ENCODE peak calls at places on chromosomes 6 and 20, in six cellular contexts. S is body of pancreas, U is heart left ventricle, G is foreskin fibroblast, J is activated B cell treated with CpG ODN at 0.5 μM for 24 hours, F is upper lobe of left lung. A is an unnamed sample.

GRCh38 chr6:105402981-105403935 is at the start of gene PREP:
- DNase-seq in S (peak; percentile 87), U (peak; percentile 90), G (peak; percentile 87), J (peak; percentile 85), F (peak; percentile 98), A (peak; percentile 85)

GRCh38 chr6:33989016-33989854 is 156.7 kb downstream of the GRM4 start:
- DNase-seq in S (no peak), U (no peak), G (no peak), J (no peak), F (no peak), A (no peak)

GRCh38 chr6:35034411-35035171 is 106.5 kb downstream of the TCP11 start:
- DNase-seq in S (peak; percentile 70), U (peak; percentile 63), G (no peak), J (no peak), F (no peak), A (no peak)

GRCh38 chr6:6057442-6058053 is 50.8 kb upstream of the NRN1 start:
- DNase-seq in S (peak; percentile 36), U (no peak), G (no peak), J (no peak), F (no peak), A (peak; percentile 66)

GRCh38 chr20:48733296-48733790 is 94.5 kb downstream of the PREX1 start:
- DNase-seq in S (no peak), U (no peak), G (no peak), J (no peak), F (no peak), A (peak; percentile 8)

GRCh38 chr6:31779908-31780307 is 2.8 kb upstream of the VWA7 start:
- DNase-seq in S (no peak), U (no peak), G (no peak), J (no peak), F (peak; percentile 66), A (no peak)

GRCh38 chr20:44861547-44862006 is 23.9 kb upstream of the YWHAB start:
- DNase-seq in S (peak; percentile 43), U (no peak), G (peak; percentile 65), J (no peak), F (no peak), A (peak; percentile 64)

GRCh38 chr6:146363838-146364607 is 179.6 kb upstream of the RAB32 start:
- DNase-seq in S (no peak), U (no peak), G (no peak), J (no peak), F (no peak), A (no peak)

GRCh38 chr6:34189806-34190503 is 44.1 kb upstream of the GRM4 start:
- DNase-seq in S (peak; percentile 47), U (no peak), G (no peak), J (peak; percentile 37), F (no peak), A (no peak)

GRCh38 chr6:117448011-117448410 is 22.3 kb upstream of the ROS1 start:
- DNase-seq in S (no peak), U (no peak), G (no peak), J (no peak), F (no peak), A (peak; percentile 26)

GRCh38 chr6:88358846-88359245 is 192.7 kb upstream of the CNR1 start:
- DNase-seq in S (no peak), U (no peak), G (peak; percentile 34), J (no peak), F (no peak), A (peak; percentile 35)

GRCh38 chr6:11460837-11461661 is 76.5 kb upstream of the TMEM170B start:
- DNase-seq in S (no peak), U (no peak), G (no peak), J (peak; percentile 26), F (no peak), A (no peak)

GRCh38 chr6:136677822-136678221 is 114.5 kb downstream of the MAP3K5 start:
- DNase-seq in S (peak; percentile 32), U (no peak), G (no peak), J (no peak), F (no peak), A (no peak)

GRCh38 chr20:41428285-41428684 is 61.7 kb upstream of the EMILIN3 start:
- DNase-seq in S (no peak), U (no peak), G (peak; percentile 69), J (no peak), F (no peak), A (peak; percentile 56)

GRCh38 chr6:113858067-113858604 is 991 bp downstream of the MARCKS start:
- DNase-seq in S (peak; percentile 53), U (peak; percentile 45), G (peak; percentile 41), J (peak; percentile 54), F (no peak), A (peak; percentile 67)

GRCh38 chr6:169782966-169783760 is 31.7 kb downstream of the ERMARD start:
- DNase-seq in S (no peak), U (no peak), G (no peak), J (no peak), F (no peak), A (peak; percentile 49)

GRCh38 chr20:48175261-48175660 is 390.0 kb upstream of the SULF2 start:
- DNase-seq in S (no peak), U (no peak), G (no peak), J (no peak), F (no peak), A (no peak)

GRCh38 chr6:31203345-31203979 is 33.0 kb upstream of the POU5F1 start:
- DNase-seq in S (peak; percentile 59), U (no peak), G (peak; percentile 38), J (no peak), F (no peak), A (peak; percentile 73)

GRCh38 chr6:11329841-11330765 is 97.6 kb upstream of the NEDD9 start:
- DNase-seq in S (peak; percentile 56), U (no peak), G (no peak), J (no peak), F (no peak), A (no peak)

GRCh38 chr20:46709459-46710148 is at the start of gene SLC2A10:
- DNase-seq in S (peak; percentile 68), U (peak; percentile 68), G (peak; percentile 62), J (no peak), F (peak; percentile 93), A (no peak)

GRCh38 chr6:144862769-144863168 is 577.6 kb downstream of the UTRN start:
- DNase-seq in S (no peak), U (no peak), G (no peak), J (no peak), F (no peak), A (no peak)

DNA sequence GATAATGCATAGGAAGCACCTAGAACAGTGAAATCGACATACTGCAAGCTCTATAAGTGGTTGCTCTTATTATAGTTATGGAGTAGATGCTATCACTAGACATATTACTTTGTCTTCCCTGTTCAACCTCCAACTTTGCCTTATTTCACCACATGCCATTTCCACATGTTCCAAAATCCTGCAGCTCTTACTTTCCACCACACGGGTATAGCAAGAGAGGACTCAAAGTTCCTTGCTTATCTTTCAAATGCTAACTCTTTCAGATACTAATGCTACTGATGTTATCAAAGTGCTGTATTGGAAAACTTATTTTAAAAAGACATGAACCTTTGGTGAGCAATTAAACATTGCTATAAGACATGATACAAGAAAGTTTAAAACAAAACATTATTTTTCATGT is 1130.1 kb downstream of the HACE1 start:
- DNase-seq in S (no peak), U (no peak), G (no peak), J (no peak), F (no peak), A (peak; percentile 2)
- TF ChIP-seq CTCF in S (no peak), U (no peak), G (no peak), J (no peak), F (no peak), A (no peak)

DNA sequence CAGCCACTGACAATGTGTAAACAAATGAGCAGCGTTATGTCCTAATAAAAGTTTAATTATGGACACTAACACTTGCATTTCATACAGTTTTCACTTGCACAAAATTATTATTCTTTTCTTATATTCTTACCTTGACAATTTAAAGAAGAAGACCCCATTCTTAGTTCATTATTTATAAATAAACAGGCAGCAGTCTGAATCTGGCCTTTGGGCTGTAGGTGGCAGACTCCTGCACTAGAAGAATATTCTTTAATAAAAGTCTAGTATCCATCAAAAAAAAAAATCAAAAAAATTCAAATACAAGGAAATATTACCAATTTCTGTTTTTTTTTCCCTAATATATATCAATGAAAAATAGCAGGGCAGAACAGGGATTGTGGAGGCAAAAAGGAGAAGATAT is 24.8 kb downstream of the PTCHD4 start:
- DNase-seq in S (no peak), U (no peak), G (no peak), J (no peak), F (no peak), A (no peak)
- TF ChIP-seq CTCF in S (no peak), U (no peak), G (peak; percentile 15), J (no peak), F (no peak), A (no peak)

DNA sequence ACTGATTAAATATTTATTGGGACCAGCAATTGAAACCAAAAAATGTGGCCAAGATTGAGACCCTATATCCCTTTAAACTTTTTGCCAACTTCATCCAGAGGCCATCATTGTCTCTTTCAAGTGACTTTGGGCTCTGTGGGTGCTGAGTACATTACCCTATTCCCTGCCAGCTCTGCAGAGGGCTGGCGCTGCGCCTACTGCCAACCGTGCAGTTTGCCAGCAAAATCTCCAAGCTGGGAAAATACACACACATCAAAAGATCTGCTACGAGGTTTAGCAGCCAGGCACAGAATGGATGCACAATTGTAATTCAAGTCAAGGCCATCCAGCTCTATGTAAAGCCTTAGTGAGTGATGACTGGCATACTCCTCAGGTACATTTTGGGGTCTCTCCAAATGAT is 125.0 kb downstream of the CBLN4 start:
- DNase-seq in S (no peak), U (no peak), G (no peak), J (no peak), F (no peak), A (no peak)
- TF ChIP-seq CTCF in S (no peak), U (no peak), G (no peak), J (no peak), F (no peak), A (no peak)

GRCh38 chr6:44008821-44009370 is 118.4 kb downstream of the MRPL14 start:
- DNase-seq in S (no peak), U (no peak), G (no peak), J (no peak), F (no peak), A (no peak)

GRCh38 chr6:44009425-44010321 is 117.6 kb downstream of the MRPL14 start:
- DNase-seq in S (peak; percentile 45), U (peak; percentile 60), G (no peak), J (no peak), F (no peak), A (peak; percentile 86)

GRCh38 chr6:44012078-44012493 is 115.2 kb downstream of the MRPL14 start:
- DNase-seq in S (peak; percentile 27), U (no peak), G (peak; percentile 98), J (no peak), F (no peak), A (peak; percentile 98)

GRCh38 chr6:44011350-44011925 is 115.8 kb downstream of the MRPL14 start:
- DNase-seq in S (no peak), U (no peak), G (no peak), J (no peak), F (no peak), A (no peak)

GRCh38 chr6:44010411-44011349 is 116.6 kb downstream of the MRPL14 start:
- DNase-seq in S (peak; percentile 24), U (peak; percentile 52), G (peak; percentile 99), J (no peak), F (no peak), A (peak; percentile 91)
- TF ChIP-seq CTCF in S (no peak), U (no peak), G (no peak), J (no peak), F (no peak), A (no peak)

A was measured in MCF 10A.